ENCODE peak calls at places on chromosomes 3 and 15, in ten cellular contexts. One of them, this sample, is unnamed.
A peak's percentile ranks its signal among the peaks of the same experiment; 100 is the strongest.

GRCh38 chr3:133387341-133387740 is 12.5 kb upstream of the BFSP2 start:
- DNase-seq in cardiac fibroblast: no peak
- DNase-seq in NB4: no peak
- DNase-seq in T-helper 2 cell: no peak
- DNase-seq in T-cell: no peak
- DNase-seq in activated naive CD4-positive, alpha-beta T cell treated with anti-CD3 and anti-CD28 coated beads for 36 hours: no peak
- DNase-seq in EH: no peak
- DNase-seq in Daoy: no peak
- DNase-seq in ovary: no peak
- DNase-seq in fibroblast of the conjunctiva: no peak
- DNase-seq in this sample: no peak

GRCh38 chr3:130894873-130895330 is 1.0 kb downstream of the ATP2C1 start:
- DNase-seq in cardiac fibroblast: peak; percentile 37
- DNase-seq in NB4: no peak
- DNase-seq in T-helper 2 cell: peak; percentile 24
- DNase-seq in T-cell: no peak
- DNase-seq in activated naive CD4-positive, alpha-beta T cell treated with anti-CD3 and anti-CD28 coated beads for 36 hours: no peak
- DNase-seq in EH: peak; percentile 37
- DNase-seq in Daoy: peak; percentile 6
- DNase-seq in ovary: no peak
- DNase-seq in fibroblast of the conjunctiva: no peak
- DNase-seq in this sample: peak; percentile 10

GRCh38 chr3:79314547-79314946 is 453.3 kb downstream of the ROBO1 start:
- DNase-seq in cardiac fibroblast: no peak
- DNase-seq in NB4: no peak
- DNase-seq in T-helper 2 cell: no peak
- DNase-seq in T-cell: no peak
- DNase-seq in activated naive CD4-positive, alpha-beta T cell treated with anti-CD3 and anti-CD28 coated beads for 36 hours: no peak
- DNase-seq in EH: no peak
- DNase-seq in Daoy: no peak
- DNase-seq in ovary: no peak
- DNase-seq in fibroblast of the conjunctiva: no peak
- DNase-seq in this sample: no peak

GRCh38 chr3:182597621-182598041 is 195.7 kb upstream of the ATP11B start:
- DNase-seq in cardiac fibroblast: no peak
- DNase-seq in NB4: no peak
- DNase-seq in T-helper 2 cell: no peak
- DNase-seq in T-cell: no peak
- DNase-seq in activated naive CD4-positive, alpha-beta T cell treated with anti-CD3 and anti-CD28 coated beads for 36 hours: no peak
- DNase-seq in EH: no peak
- DNase-seq in Daoy: peak; percentile 19
- DNase-seq in ovary: no peak
- DNase-seq in fibroblast of the conjunctiva: no peak
- DNase-seq in this sample: peak; percentile 54

GRCh38 chr3:124082343-124082742 is 90.4 kb upstream of the ROPN1 start:
- DNase-seq in cardiac fibroblast: no peak
- DNase-seq in NB4: no peak
- DNase-seq in T-helper 2 cell: no peak
- DNase-seq in T-cell: no peak
- DNase-seq in activated naive CD4-positive, alpha-beta T cell treated with anti-CD3 and anti-CD28 coated beads for 36 hours: no peak
- DNase-seq in EH: no peak
- DNase-seq in Daoy: no peak
- DNase-seq in ovary: no peak
- DNase-seq in fibroblast of the conjunctiva: no peak
- DNase-seq in this sample: no peak

GRCh38 chr3:170714562-170715535 is 129.0 kb upstream of the SLC7A14 start:
- DNase-seq in cardiac fibroblast: peak; percentile 81
- DNase-seq in NB4: no peak
- DNase-seq in T-helper 2 cell: no peak
- DNase-seq in T-cell: no peak
- DNase-seq in activated naive CD4-positive, alpha-beta T cell treated with anti-CD3 and anti-CD28 coated beads for 36 hours: no peak
- DNase-seq in EH: peak; percentile 87
- DNase-seq in Daoy: peak; percentile 70
- DNase-seq in ovary: no peak
- DNase-seq in fibroblast of the conjunctiva: no peak
- DNase-seq in this sample: peak; percentile 78

GRCh38 chr3:126432361-126432760 is 37.7 kb downstream of the CFAP100 start:
- DNase-seq in cardiac fibroblast: peak; percentile 35
- DNase-seq in NB4: no peak
- DNase-seq in T-helper 2 cell: no peak
- DNase-seq in T-cell: no peak
- DNase-seq in activated naive CD4-positive, alpha-beta T cell treated with anti-CD3 and anti-CD28 coated beads for 36 hours: no peak
- DNase-seq in EH: peak; percentile 70
- DNase-seq in Daoy: no peak
- DNase-seq in ovary: no peak
- DNase-seq in fibroblast of the conjunctiva: no peak
- DNase-seq in this sample: no peak

GRCh38 chr3:153634683-153635082 is 472.7 kb downstream of the RAP2B start:
- DNase-seq in cardiac fibroblast: peak; percentile 19
- DNase-seq in NB4: no peak
- DNase-seq in T-helper 2 cell: no peak
- DNase-seq in T-cell: no peak
- DNase-seq in activated naive CD4-positive, alpha-beta T cell treated with anti-CD3 and anti-CD28 coated beads for 36 hours: no peak
- DNase-seq in EH: no peak
- DNase-seq in Daoy: no peak
- DNase-seq in ovary: no peak
- DNase-seq in fibroblast of the conjunctiva: no peak
- DNase-seq in this sample: no peak

GRCh38 chr3:194888916-194889315 is 203.2 kb downstream of the FAM43A start:
- DNase-seq in cardiac fibroblast: no peak
- DNase-seq in NB4: no peak
- DNase-seq in T-helper 2 cell: no peak
- DNase-seq in T-cell: no peak
- DNase-seq in activated naive CD4-positive, alpha-beta T cell treated with anti-CD3 and anti-CD28 coated beads for 36 hours: no peak
- DNase-seq in EH: no peak
- DNase-seq in Daoy: no peak
- DNase-seq in ovary: no peak
- DNase-seq in fibroblast of the conjunctiva: no peak
- DNase-seq in this sample: no peak

GRCh38 chr3:127385540-127385870 is 97.7 kb upstream of the PRR20G start:
- DNase-seq in cardiac fibroblast: no peak
- DNase-seq in NB4: no peak
- DNase-seq in T-helper 2 cell: no peak
- DNase-seq in T-cell: no peak
- DNase-seq in activated naive CD4-positive, alpha-beta T cell treated with anti-CD3 and anti-CD28 coated beads for 36 hours: no peak
- DNase-seq in EH: no peak
- DNase-seq in Daoy: no peak
- DNase-seq in ovary: no peak
- DNase-seq in fibroblast of the conjunctiva: no peak
- DNase-seq in this sample: no peak

GRCh38 chr3:30227571-30228301 is 378.7 kb upstream of the TGFBR2 start:
- DNase-seq in cardiac fibroblast: peak; percentile 97
- DNase-seq in NB4: peak; percentile 89
- DNase-seq in T-helper 2 cell: peak; percentile 26
- DNase-seq in T-cell: no peak
- DNase-seq in activated naive CD4-positive, alpha-beta T cell treated with anti-CD3 and anti-CD28 coated beads for 36 hours: no peak
- DNase-seq in EH: peak; percentile 96
- DNase-seq in Daoy: peak; percentile 45
- DNase-seq in ovary: no peak
- DNase-seq in fibroblast of the conjunctiva: peak; percentile 84
- DNase-seq in this sample: peak; percentile 83

GRCh38 chr15:43948691-43949325 is 122.0 kb downstream of the WDR76 start:
- DNase-seq in cardiac fibroblast: no peak
- DNase-seq in NB4: no peak
- DNase-seq in T-helper 2 cell: no peak
- DNase-seq in T-cell: no peak
- DNase-seq in activated naive CD4-positive, alpha-beta T cell treated with anti-CD3 and anti-CD28 coated beads for 36 hours: no peak
- DNase-seq in EH: no peak
- DNase-seq in Daoy: no peak
- DNase-seq in ovary: no peak
- DNase-seq in fibroblast of the conjunctiva: no peak
- DNase-seq in this sample: no peak

GRCh38 chr15:75836953-75837321 is 6.3 kb upstream of the UBE2Q2 start:
- DNase-seq in cardiac fibroblast: peak; percentile 90
- DNase-seq in NB4: peak; percentile 96
- DNase-seq in T-helper 2 cell: peak; percentile 91
- DNase-seq in T-cell: peak; percentile 16
- DNase-seq in activated naive CD4-positive, alpha-beta T cell treated with anti-CD3 and anti-CD28 coated beads for 36 hours: peak; percentile 61
- DNase-seq in EH: peak; percentile 86
- DNase-seq in Daoy: peak; percentile 89
- DNase-seq in ovary: no peak
- DNase-seq in fibroblast of the conjunctiva: peak; percentile 46
- DNase-seq in this sample: peak; percentile 73

GRCh38 chr3:76661527-76662250 is 378.2 kb upstream of the ROBO2 start:
- DNase-seq in cardiac fibroblast: no peak
- DNase-seq in NB4: no peak
- DNase-seq in T-helper 2 cell: no peak
- DNase-seq in T-cell: no peak
- DNase-seq in activated naive CD4-positive, alpha-beta T cell treated with anti-CD3 and anti-CD28 coated beads for 36 hours: no peak
- DNase-seq in EH: no peak
- DNase-seq in Daoy: no peak
- DNase-seq in ovary: no peak
- DNase-seq in fibroblast of the conjunctiva: no peak
- DNase-seq in this sample: no peak

GRCh38 chr15:34647569-34648334 is 64.3 kb upstream of the GOLGA8B start:
- DNase-seq in cardiac fibroblast: peak; percentile 13
- DNase-seq in NB4: peak; percentile 3
- DNase-seq in T-helper 2 cell: peak; percentile 1
- DNase-seq in T-cell: no peak
- DNase-seq in activated naive CD4-positive, alpha-beta T cell treated with anti-CD3 and anti-CD28 coated beads for 36 hours: peak; percentile 5
- DNase-seq in EH: no peak
- DNase-seq in Daoy: peak; percentile 3
- DNase-seq in ovary: no peak
- DNase-seq in fibroblast of the conjunctiva: no peak
- DNase-seq in this sample: no peak